ENCODE peak calls at places on chromosomes 7 and 10, in six cellular contexts. One of them, this sample, is unnamed.

GRCh38 chr10:116281780-116282179 is 8.8 kb upstream of the GFRA1 start:
- DNase-seq in activated naive CD4-positive, alpha-beta T cell: no peak
- DNase-seq in activated B cell treated with CpG ODN at 0.5 μM for 24 hours: no peak
- DNase-seq in GM13977: no peak
- DNase-seq in adipocyte: no peak
- DNase-seq in GDM1: no peak
- DNase-seq in this sample: peak; percentile 27

GRCh38 chr7:40428421-40428820 is 293.6 kb downstream of the SUGCT start:
- DNase-seq in GDM1: no peak
- DNase-seq in activated naive CD4-positive, alpha-beta T cell: no peak
- DNase-seq in adipocyte: no peak
- DNase-seq in GM13977: no peak
- DNase-seq in activated B cell treated with CpG ODN at 0.5 μM for 24 hours: no peak
- DNase-seq in this sample: no peak

GRCh38 chr7:121755818-121756501 is 117.0 kb upstream of the PTPRZ1 start:
- DNase-seq in GM13977: no peak
- DNase-seq in GDM1: no peak
- DNase-seq in activated naive CD4-positive, alpha-beta T cell: no peak
- DNase-seq in activated B cell treated with CpG ODN at 0.5 μM for 24 hours: no peak
- DNase-seq in adipocyte: no peak
- DNase-seq in this sample: no peak

GRCh38 chr7:63789378-63790176 is 209.1 kb upstream of the ZNF722 start:
- DNase-seq in GDM1: no peak
- DNase-seq in GM13977: no peak
- DNase-seq in activated B cell treated with CpG ODN at 0.5 μM for 24 hours: no peak
- DNase-seq in activated naive CD4-positive, alpha-beta T cell: no peak
- DNase-seq in adipocyte: no peak
- DNase-seq in this sample: no peak

GRCh38 chr10:121450247-121450646 is 148.0 kb downstream of the FGFR2 start:
- DNase-seq in activated naive CD4-positive, alpha-beta T cell: no peak
- DNase-seq in GDM1: no peak
- DNase-seq in GM13977: no peak
- DNase-seq in adipocyte: no peak
- DNase-seq in activated B cell treated with CpG ODN at 0.5 μM for 24 hours: no peak
- DNase-seq in this sample: no peak

GRCh38 chr10:37754538-37755323 is 102.7 kb downstream of the ZNF248 start:
- DNase-seq in activated naive CD4-positive, alpha-beta T cell: no peak
- DNase-seq in GDM1: peak; percentile 29
- DNase-seq in GM13977: peak; percentile 14
- DNase-seq in activated B cell treated with CpG ODN at 0.5 μM for 24 hours: no peak
- DNase-seq in adipocyte: peak; percentile 15
- DNase-seq in this sample: no peak

GRCh38 chr10:114061148-114061547 is 17.5 kb downstream of the ADRB1 start:
- DNase-seq in activated naive CD4-positive, alpha-beta T cell: no peak
- DNase-seq in activated B cell treated with CpG ODN at 0.5 μM for 24 hours: no peak
- DNase-seq in adipocyte: no peak
- DNase-seq in GDM1: no peak
- DNase-seq in GM13977: no peak
- DNase-seq in this sample: no peak

GRCh38 chr7:76053461-76053860 is 5.6 kb downstream of the MDH2 start:
- DNase-seq in adipocyte: no peak
- DNase-seq in GDM1: no peak
- DNase-seq in activated naive CD4-positive, alpha-beta T cell: no peak
- DNase-seq in GM13977: no peak
- DNase-seq in activated B cell treated with CpG ODN at 0.5 μM for 24 hours: no peak
- DNase-seq in this sample: no peak

GRCh38 chr10:17820943-17821342 is 11.8 kb downstream of the MRC1 start:
- DNase-seq in adipocyte: no peak
- DNase-seq in activated B cell treated with CpG ODN at 0.5 μM for 24 hours: no peak
- DNase-seq in activated naive CD4-positive, alpha-beta T cell: no peak
- DNase-seq in GM13977: no peak
- DNase-seq in GDM1: no peak
- DNase-seq in this sample: no peak

GRCh38 chr7:101521430-101521925 is 107.6 kb downstream of the MYL10 start:
- DNase-seq in adipocyte: no peak
- DNase-seq in GM13977: no peak
- DNase-seq in GDM1: no peak
- DNase-seq in activated naive CD4-positive, alpha-beta T cell: no peak
- DNase-seq in activated B cell treated with CpG ODN at 0.5 μM for 24 hours: no peak
- DNase-seq in this sample: no peak

GRCh38 chr7:20199015-20199737 is 18.0 kb downstream of the MACC1 start:
- DNase-seq in adipocyte: peak; percentile 62
- DNase-seq in activated naive CD4-positive, alpha-beta T cell: no peak
- DNase-seq in GDM1: peak; percentile 90
- DNase-seq in GM13977: peak; percentile 36
- DNase-seq in activated B cell treated with CpG ODN at 0.5 μM for 24 hours: peak; percentile 29
- DNase-seq in this sample: peak; percentile 7

GRCh38 chr10:118698421-118698820 is 56.3 kb downstream of the CACUL1 start:
- DNase-seq in activated naive CD4-positive, alpha-beta T cell: peak; percentile 71
- DNase-seq in GDM1: peak; percentile 34
- DNase-seq in adipocyte: peak; percentile 30
- DNase-seq in activated B cell treated with CpG ODN at 0.5 μM for 24 hours: no peak
- DNase-seq in GM13977: peak; percentile 41
- DNase-seq in this sample: peak; percentile 65

GRCh38 chr10:132707776-132708171 is 78.2 kb downstream of the NKX6-2 start:
- DNase-seq in activated B cell treated with CpG ODN at 0.5 μM for 24 hours: no peak
- DNase-seq in adipocyte: no peak
- DNase-seq in GDM1: no peak
- DNase-seq in activated naive CD4-positive, alpha-beta T cell: no peak
- DNase-seq in GM13977: no peak
- DNase-seq in this sample: no peak

GRCh38 chr10:7153750-7154149 is 257.1 kb downstream of the SFMBT2 start:
- DNase-seq in GDM1: no peak
- DNase-seq in activated naive CD4-positive, alpha-beta T cell: no peak
- DNase-seq in GM13977: no peak
- DNase-seq in activated B cell treated with CpG ODN at 0.5 μM for 24 hours: no peak
- DNase-seq in adipocyte: no peak
- DNase-seq in this sample: no peak

GRCh38 chr7:116528008-116528789 is 3.4 kb downstream of the CAV1 start:
- DNase-seq in activated naive CD4-positive, alpha-beta T cell: no peak
- DNase-seq in GDM1: no peak
- DNase-seq in adipocyte: peak; percentile 97
- DNase-seq in activated B cell treated with CpG ODN at 0.5 μM for 24 hours: no peak
- DNase-seq in GM13977: no peak
- DNase-seq in this sample: peak; percentile 98

GRCh38 chr7:1520574-1521234 is 9.8 kb upstream of the MAFK start:
- DNase-seq in GM13977: no peak
- DNase-seq in adipocyte: peak; percentile 41
- DNase-seq in activated naive CD4-positive, alpha-beta T cell: no peak
- DNase-seq in activated B cell treated with CpG ODN at 0.5 μM for 24 hours: no peak
- DNase-seq in GDM1: no peak
- DNase-seq in this sample: peak; percentile 85

GRCh38 chr7:3117488-3118228 is 74.0 kb upstream of the CARD11 start:
- DNase-seq in GDM1: no peak
- DNase-seq in activated B cell treated with CpG ODN at 0.5 μM for 24 hours: no peak
- DNase-seq in activated naive CD4-positive, alpha-beta T cell: peak; percentile 16
- DNase-seq in GM13977: no peak
- DNase-seq in adipocyte: no peak
- DNase-seq in this sample: no peak

This sample was measured in EH.